ENCODE peak calls at places on chromosome X, in five cellular contexts. One of them, this sample, is unnamed.

GRCh38 chrX:107552976-107553375 is 75.3 kb upstream of the PRPS1 start:
- DNase-seq in C1 segment of cervical spinal cord: no peak
- DNase-seq in ureter: no peak
- DNase-seq in AG20443: no peak
- DNase-seq in head of caudate nucleus: no peak
- DNase-seq in this sample: no peak

GRCh38 chrX:71615954-71616353 is 2.4 kb downstream of the CXCR3 start:
- DNase-seq in C1 segment of cervical spinal cord: no peak
- DNase-seq in ureter: no peak
- DNase-seq in AG20443: no peak
- DNase-seq in head of caudate nucleus: no peak
- DNase-seq in this sample: no peak

GRCh38 chrX:43962636-43963035 is 10.6 kb downstream of the NDP start:
- DNase-seq in C1 segment of cervical spinal cord: no peak
- DNase-seq in ureter: no peak
- DNase-seq in AG20443: no peak
- DNase-seq in head of caudate nucleus: no peak
- DNase-seq in this sample: no peak

GRCh38 chrX:84363674-84364073 is 138.6 kb downstream of the HDX start:
- DNase-seq in C1 segment of cervical spinal cord: no peak
- DNase-seq in ureter: no peak
- DNase-seq in AG20443: no peak
- DNase-seq in head of caudate nucleus: no peak
- DNase-seq in this sample: no peak

GRCh38 chrX:143998261-143998660 is 114.4 kb downstream of the UBE2NL start:
- DNase-seq in C1 segment of cervical spinal cord: no peak
- DNase-seq in ureter: no peak
- DNase-seq in AG20443: no peak
- DNase-seq in head of caudate nucleus: no peak
- DNase-seq in this sample: no peak

GRCh38 chrX:4656419-4656818 is 943.0 kb upstream of the PRKX start:
- DNase-seq in C1 segment of cervical spinal cord: no peak
- DNase-seq in ureter: no peak
- DNase-seq in AG20443: no peak
- DNase-seq in head of caudate nucleus: no peak
- DNase-seq in this sample: no peak

GRCh38 chrX:152220612-152221011 is 82.2 kb upstream of the MAGEA10 start:
- DNase-seq in C1 segment of cervical spinal cord: no peak
- DNase-seq in ureter: no peak
- DNase-seq in AG20443: no peak
- DNase-seq in head of caudate nucleus: no peak
- DNase-seq in this sample: no peak

GRCh38 chrX:133254666-133255065 is 36.5 kb upstream of the TFDP3 start:
- DNase-seq in C1 segment of cervical spinal cord: no peak
- DNase-seq in ureter: no peak
- DNase-seq in AG20443: peak; percentile 16
- DNase-seq in head of caudate nucleus: no peak
- DNase-seq in this sample: no peak

This sample was measured in frontal cortex.